ENCODE peak calls at places on chromosomes 4 and X, in ten cellular contexts. U is fibroblast of pulmonary artery, X is hepatocyte, Z is HFFc6, H is astrocyte of the spinal cord, R is left lung, J is mammary epithelial cell, A is A549, F is cardiac fibroblast, Q is OCI-LY7. D is an unnamed sample.

GRCh38 chr4:26589699-26590098 is 5.8 kb downstream of the TBC1D19 start:
- DNase-seq in U (no peak), X (no peak), Z (no peak), H (no peak), R (no peak), J (peak; percentile 12), A (no peak), F (no peak), Q (peak; percentile 60), D (no peak)

GRCh38 chr4:104756837-104757236 is 262.1 kb upstream of the CXXC4 start:
- DNase-seq in U (no peak), X (no peak), Z (no peak), H (no peak), R (no peak), J (no peak), A (no peak), F (no peak), Q (no peak), D (no peak)

GRCh38 chr4:1249148-1249730 is 309 bp upstream of the CTBP1 start:
- DNase-seq in U (peak; percentile 88), X (peak; percentile 97), Z (peak; percentile 71), H (peak; percentile 85), R (peak; percentile 90), J (peak; percentile 81), A (peak; percentile 65), F (peak; percentile 86), Q (peak; percentile 93), D (peak; percentile 87)

GRCh38 chr4:146545102-146545501 is 23.4 kb upstream of the SLC10A7 start:
- DNase-seq in U (peak; percentile 56), X (peak; percentile 17), Z (peak; percentile 52), H (peak; percentile 37), R (no peak), J (peak; percentile 18), A (peak; percentile 13), F (peak; percentile 70), Q (peak; percentile 27), D (no peak)

GRCh38 chr4:23212558-23212957 is 519.8 kb downstream of the GBA3 start:
- DNase-seq in U (no peak), X (no peak), Z (no peak), H (peak; percentile 3), R (no peak), J (no peak), A (no peak), F (no peak), Q (no peak), D (no peak)

GRCh38 chrX:39133971-39134370 is 332.7 kb downstream of the MID1IP1 start:
- DNase-seq in U (no peak), X (peak; percentile 15), Z (no peak), H (no peak), R (no peak), J (no peak), A (no peak), F (no peak), Q (peak; percentile 24), D (no peak)

GRCh38 chr4:126850286-126850685 is 782.5 kb upstream of the INTU start:
- DNase-seq in U (peak; percentile 89), X (peak; percentile 12), Z (peak; percentile 95), H (peak; percentile 93), R (no peak), J (peak; percentile 97), A (peak; percentile 38), F (peak; percentile 92), Q (no peak), D (no peak)

GRCh38 chr4:147793973-147794690 is 62.2 kb downstream of the ARHGAP10 start:
- DNase-seq in U (no peak), X (no peak), Z (no peak), H (no peak), R (no peak), J (no peak), A (no peak), F (no peak), Q (no peak), D (no peak)

GRCh38 chrX:24760601-24761000 is 66.9 kb downstream of the POLA1 start:
- DNase-seq in U (peak; percentile 39), X (no peak), Z (peak; percentile 25), H (peak; percentile 78), R (no peak), J (no peak), A (no peak), F (peak; percentile 45), Q (no peak), D (no peak)

DNA sequence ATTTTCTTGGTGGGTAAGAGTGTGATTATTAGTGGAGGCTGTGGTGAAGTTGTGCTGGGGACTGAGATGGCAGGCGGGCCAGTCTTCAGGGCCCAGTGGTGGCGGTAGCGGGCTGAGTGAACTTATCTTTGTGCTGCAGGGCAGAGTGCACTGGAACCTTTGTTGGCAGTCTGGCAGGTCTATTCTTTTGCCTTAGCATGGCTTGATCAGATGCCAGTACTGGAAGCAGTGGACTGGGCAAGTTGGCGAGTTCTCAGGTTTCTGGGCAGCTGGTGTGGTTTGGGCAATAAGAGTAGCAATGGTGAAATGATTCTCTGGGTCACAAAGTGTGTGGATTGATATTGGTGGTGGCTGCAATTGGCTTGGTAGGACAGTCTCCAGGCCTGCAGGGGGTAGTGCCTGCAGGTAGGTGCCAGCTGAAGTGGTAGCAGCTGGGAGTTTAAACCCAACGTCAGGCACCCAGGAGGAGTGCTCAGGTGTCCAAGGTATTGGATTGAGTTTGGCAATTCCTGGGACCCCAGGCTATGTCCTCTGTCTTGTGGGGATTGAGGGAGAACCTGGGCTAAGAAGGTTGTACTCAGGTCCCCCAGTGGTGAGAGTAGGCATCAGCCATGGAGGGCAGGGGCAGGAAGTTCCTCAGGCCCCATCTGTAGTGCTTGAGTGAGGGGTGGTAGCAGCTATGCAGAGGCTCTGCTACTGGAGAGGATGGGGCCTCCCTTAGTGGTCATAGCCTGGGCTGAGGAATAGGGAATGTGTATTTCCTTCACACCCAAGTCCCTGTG is 34.9 kb upstream of the SLC25A14 start:
- DNase-seq in U (no peak), X (no peak), Z (no peak), H (no peak), R (no peak), J (no peak), A (no peak), F (no peak), Q (peak; percentile 0), D (no peak)
- TF ChIP-seq CTCF in U (no peak), X (no peak), Z (no peak), H (no peak), R (no peak), J (no peak), A (no peak), F (no peak), Q (no peak), D (no peak)

DNA sequence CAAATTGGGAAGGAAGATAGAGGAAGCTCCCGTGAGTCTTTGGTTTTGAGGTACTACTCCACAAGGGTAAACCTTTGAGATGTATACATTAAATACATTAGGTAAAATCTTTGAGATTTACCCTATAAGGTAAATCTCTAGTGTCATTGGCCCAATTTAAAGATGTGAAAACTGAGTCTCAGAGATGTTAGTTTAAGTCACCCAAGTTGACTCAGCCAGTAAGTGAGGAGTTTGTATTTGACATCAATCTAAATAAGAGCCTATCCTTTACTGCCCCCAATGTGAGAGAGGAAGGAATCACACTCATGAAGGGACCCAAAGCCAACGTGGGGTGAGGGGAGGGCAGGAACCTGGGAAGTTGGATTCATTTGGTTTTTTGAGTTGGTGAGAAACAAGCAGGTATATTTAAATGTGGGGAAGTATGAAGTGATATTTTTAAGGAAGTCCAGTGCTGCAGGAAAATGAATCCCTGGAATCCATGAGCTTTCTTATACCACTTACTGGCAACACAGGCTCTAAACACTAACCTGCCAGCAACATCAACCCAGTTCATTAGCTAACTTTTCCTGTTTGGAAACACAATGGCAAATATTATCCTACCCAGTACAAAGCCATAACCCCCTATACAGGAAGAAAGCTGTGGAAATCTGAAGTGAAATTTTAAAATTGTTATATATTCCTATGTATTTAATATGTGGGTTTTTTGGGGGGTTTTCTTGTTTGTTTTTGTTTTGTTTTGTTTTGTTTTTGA is 55.3 kb downstream of the PALLD start:
- DNase-seq in U (no peak), X (no peak), Z (no peak), H (no peak), R (no peak), J (no peak), A (no peak), F (no peak), Q (no peak), D (no peak)
- TF ChIP-seq CTCF in U (no peak), X (no peak), Z (peak; percentile 33), H (no peak), R (peak; percentile 7), J (no peak), A (no peak), F (no peak), Q (no peak), D (no peak)

GRCh38 chrX:47748576-47748975 is 88.1 kb upstream of the ZNF81 start:
- DNase-seq in U (peak; percentile 48), X (no peak), Z (no peak), H (no peak), R (no peak), J (no peak), A (no peak), F (peak; percentile 48), Q (no peak), D (no peak)

GRCh38 chrX:47752685-47753084 is 84.0 kb upstream of the ZNF81 start:
- DNase-seq in U (no peak), X (no peak), Z (no peak), H (no peak), R (no peak), J (no peak), A (no peak), F (no peak), Q (no peak), D (no peak)

GRCh38 chrX:47749185-47749967 is 87.3 kb upstream of the ZNF81 start:
- DNase-seq in U (peak; percentile 8), X (no peak), Z (no peak), H (peak; percentile 83), R (no peak), J (no peak), A (no peak), F (peak; percentile 69), Q (no peak), D (no peak)

GRCh38 chrX:47746446-47746845 is 87.5 kb upstream of the UXT start:
- DNase-seq in U (no peak), X (no peak), Z (no peak), H (peak; percentile 58), R (no peak), J (no peak), A (no peak), F (no peak), Q (no peak), D (no peak)

GRCh38 chrX:47751670-47752069 is 85.0 kb upstream of the ZNF81 start:
- DNase-seq in U (peak; percentile 40), X (peak; percentile 48), Z (peak; percentile 0), H (no peak), R (peak; percentile 35), J (peak; percentile 26), A (no peak), F (peak; percentile 48), Q (peak; percentile 18), D (peak; percentile 40)
- TF ChIP-seq CTCF in U (peak; percentile 41), X (peak; percentile 36), Z (peak; percentile 62), H (no peak), R (no peak), J (peak; percentile 75), A (peak; percentile 30), F (peak; percentile 53), Q (peak; percentile 52), D (no peak)

DNA sequence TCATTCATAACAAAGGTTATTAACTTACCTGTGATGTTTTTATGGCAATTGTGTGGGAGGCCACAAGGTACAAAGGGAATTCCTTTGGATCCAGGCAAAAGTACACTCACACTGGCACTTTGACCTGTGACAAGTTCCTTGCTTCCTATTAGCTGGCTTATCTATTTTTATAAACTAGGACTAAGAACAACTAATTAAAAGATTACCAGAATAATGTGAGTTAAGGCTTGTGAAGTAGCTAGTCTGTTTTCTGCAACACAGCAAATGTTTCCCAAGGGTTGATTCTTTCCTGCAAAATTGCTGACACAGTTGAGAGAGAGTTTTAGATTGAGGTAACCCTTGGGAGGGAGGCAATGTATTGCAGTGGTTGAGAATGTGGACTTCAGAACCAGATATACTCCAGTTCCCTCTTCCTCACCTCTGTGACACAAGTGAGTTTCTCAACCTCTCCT is 107.9 kb downstream of the CPEB2 start:
- DNase-seq in U (no peak), X (peak; percentile 56), Z (no peak), H (no peak), R (no peak), J (peak; percentile 32), A (no peak), F (no peak), Q (no peak), D (no peak)
- TF ChIP-seq CTCF in U (no peak), X (no peak), Z (no peak), H (no peak), R (no peak), J (no peak), A (no peak), F (no peak), Q (no peak), D (no peak)

D was measured in glutamatergic neuron.